ENCODE peak calls at places on chromosomes 11 and 22, in six cellular contexts. G is gastrocnemius medialis, H is body of pancreas, Q is lower leg skin, D is uterus, C is stomach. A is an unnamed sample.

GRCh38 chr11:130381317-130381716 is 47.1 kb downstream of the ADAMTS8 start:
- DNase-seq in G (no peak), H (no peak), Q (no peak), D (no peak), C (no peak), A (no peak)

GRCh38 chr22:37641251-37641949 is 1.9 kb downstream of the SH3BP1 start:
- DNase-seq in G (no peak), H (no peak), Q (no peak), D (no peak), C (no peak), A (no peak)

GRCh38 chr11:12098601-12099000 is 11.8 kb upstream of the MICAL2 start:
- DNase-seq in G (no peak), H (no peak), Q (no peak), D (no peak), C (no peak), A (no peak)

GRCh38 chr11:22828373-22828772 is 1.2 kb downstream of the SVIP start:
- DNase-seq in G (no peak), H (no peak), Q (no peak), D (no peak), C (no peak), A (no peak)

GRCh38 chr11:134598368-134598767 is 186.3 kb upstream of the B3GAT1 start:
- DNase-seq in G (no peak), H (no peak), Q (no peak), D (no peak), C (no peak), A (no peak)

GRCh38 chr11:12207384-12208150 is 97.2 kb downstream of the MICAL2 start:
- DNase-seq in G (no peak), H (no peak), Q (no peak), D (no peak), C (no peak), A (no peak)

GRCh38 chr11:69295995-69296889 is 2.3 kb downstream of the MYEOV start:
- DNase-seq in G (peak), H (peak), Q (peak), D (no peak), C (peak), A (no peak)

GRCh38 chr22:46031066-46031465 is 54.1 kb upstream of the WNT7B start:
- DNase-seq in G (no peak), H (peak), Q (no peak), D (peak), C (no peak), A (no peak)

GRCh38 chr22:21865041-21865440 is 2.4 kb downstream of the MAPK1 start:
- DNase-seq in G (peak), H (peak), Q (peak), D (peak), C (peak), A (peak)

GRCh38 chr11:22337571-22338464 is at the start of gene SLC17A6:
- DNase-seq in G (no peak), H (peak), Q (no peak), D (no peak), C (no peak), A (no peak)

GRCh38 chr22:30250039-30250565 is 3.5 kb upstream of the LIF start:
- DNase-seq in G (no peak), H (no peak), Q (no peak), D (no peak), C (no peak), A (no peak)

GRCh38 chr11:76637491-76638266 is 32.9 kb downstream of the LRRC32 start:
- DNase-seq in G (peak), H (no peak), Q (peak), D (peak), C (no peak), A (no peak)

GRCh38 chr22:17131686-17132085 is 10.5 kb upstream of the TMEM121B start:
- DNase-seq in G (no peak), H (no peak), Q (no peak), D (no peak), C (no peak), A (no peak)

GRCh38 chr11:2768471-2769408 is 68.9 kb upstream of the KCNQ1OT1 start:
- DNase-seq in G (no peak), H (no peak), Q (peak), D (no peak), C (peak), A (peak)

GRCh38 chr11:67277231-67277961 is 11.1 kb downstream of the GRK2 start:
- DNase-seq in G (peak), H (peak), Q (peak), D (peak), C (peak), A (peak)
- TF ChIP-seq POLR2A in G (peak), H (no peak), Q (no peak), D (peak), C (no peak), A (peak)

GRCh38 chr11:61827573-61828378 is at the start of gene FADS2:
- DNase-seq in G (peak), H (peak), Q (peak), D (peak), C (peak), A (peak)
- TF ChIP-seq CTCF in G (no peak), H (no peak), Q (no peak), D (peak), C (no peak), A (no peak)

GRCh38 chr11:114291847-114292680 is 4.1 kb upstream of the NNMT start:
- DNase-seq in G (no peak), H (no peak), Q (no peak), D (no peak), C (no peak), A (no peak)

GRCh38 chr11:114291381-114291780 is 4.8 kb upstream of the NNMT start:
- DNase-seq in G (peak), H (no peak), Q (no peak), D (no peak), C (no peak), A (no peak)

GRCh38 chr11:114288139-114288538 is 8.1 kb upstream of the NNMT start:
- DNase-seq in G (no peak), H (no peak), Q (no peak), D (no peak), C (no peak), A (no peak)

GRCh38 chr11:114289779-114290178 is 6.4 kb upstream of the NNMT start:
- DNase-seq in G (no peak), H (no peak), Q (no peak), D (no peak), C (no peak), A (no peak)

DNA sequence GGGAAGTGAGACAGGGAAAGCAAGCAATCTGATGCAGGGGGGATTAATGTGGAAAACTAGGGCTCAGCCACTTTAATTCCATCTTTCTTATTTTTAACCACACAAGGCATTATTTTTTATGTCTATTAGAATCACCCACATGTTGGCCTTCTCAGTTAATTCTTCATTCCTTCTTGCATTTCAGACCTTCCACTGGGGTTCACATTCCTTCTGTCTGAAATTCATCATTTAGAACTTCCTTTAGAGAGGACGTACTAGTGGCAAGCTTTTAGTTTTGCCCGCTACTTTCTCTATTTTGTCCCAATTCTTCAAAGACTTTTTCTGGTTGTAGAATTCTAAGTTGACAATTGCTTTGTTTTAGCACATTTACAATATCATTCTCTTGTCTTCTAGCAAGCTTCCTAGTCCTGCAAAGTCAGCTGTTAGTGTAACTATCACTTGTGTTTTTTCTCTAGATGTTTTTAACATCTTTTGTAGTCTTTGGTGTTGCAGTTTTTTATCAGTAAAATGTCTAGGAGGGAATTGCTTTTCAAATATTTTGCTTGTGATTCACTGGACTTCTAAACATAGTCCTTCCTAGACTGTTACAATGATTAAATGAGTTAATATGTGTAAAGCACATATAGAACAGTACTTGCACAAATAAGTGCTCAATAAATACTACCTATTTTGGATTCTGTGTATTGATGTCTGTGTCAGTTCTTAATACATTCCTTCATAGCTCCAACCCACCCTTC is 5.5 kb upstream of the NNMT start:
- DNase-seq in G (no peak), H (no peak), Q (no peak), D (no peak), C (no peak), A (no peak)
- TF ChIP-seq POLR2A in G (no peak), H (no peak), Q (no peak), D (no peak), C (no peak), A (no peak)

GRCh38 chr22:44755000-44755399 is 2.6 kb downstream of the ARHGAP8 start:
- DNase-seq in G (no peak), H (no peak), Q (no peak), D (no peak), C (no peak), A (no peak)

GRCh38 chr22:44752285-44753188 is at the start of gene ARHGAP8:
- DNase-seq in G (no peak), H (peak), Q (no peak), D (no peak), C (peak), A (peak)

GRCh38 chr22:44755418-44755817 is 3.0 kb downstream of the ARHGAP8 start:
- DNase-seq in G (no peak), H (no peak), Q (no peak), D (no peak), C (no peak), A (no peak)

GRCh38 chr22:44755956-44756361 is 3.6 kb downstream of the ARHGAP8 start:
- DNase-seq in G (no peak), H (peak), Q (no peak), D (no peak), C (peak), A (peak)

GRCh38 chr22:44753189-44754042 is 1.0 kb downstream of the ARHGAP8 start:
- DNase-seq in G (no peak), H (peak), Q (no peak), D (no peak), C (no peak), A (peak)
- TF ChIP-seq CTCF in G (no peak), H (no peak), Q (no peak), D (no peak), C (no peak), A (no peak)

GRCh38 chr11:35360059-35360530 is 59.3 kb downstream of the SLC1A2 start:
- DNase-seq in G (no peak), H (no peak), Q (no peak), D (no peak), C (no peak), A (no peak)
- TF ChIP-seq POLR2A in G (no peak), H (no peak), Q (no peak), D (no peak), C (no peak), A (no peak)

GRCh38 chr11:79400717-79401330 is 40.0 kb downstream of the TENM4 start:
- DNase-seq in G (no peak), H (no peak), Q (no peak), D (no peak), C (peak), A (no peak)
- TF ChIP-seq CTCF in G (no peak), H (peak), Q (no peak), D (peak), C (peak), A (peak)

DNA sequence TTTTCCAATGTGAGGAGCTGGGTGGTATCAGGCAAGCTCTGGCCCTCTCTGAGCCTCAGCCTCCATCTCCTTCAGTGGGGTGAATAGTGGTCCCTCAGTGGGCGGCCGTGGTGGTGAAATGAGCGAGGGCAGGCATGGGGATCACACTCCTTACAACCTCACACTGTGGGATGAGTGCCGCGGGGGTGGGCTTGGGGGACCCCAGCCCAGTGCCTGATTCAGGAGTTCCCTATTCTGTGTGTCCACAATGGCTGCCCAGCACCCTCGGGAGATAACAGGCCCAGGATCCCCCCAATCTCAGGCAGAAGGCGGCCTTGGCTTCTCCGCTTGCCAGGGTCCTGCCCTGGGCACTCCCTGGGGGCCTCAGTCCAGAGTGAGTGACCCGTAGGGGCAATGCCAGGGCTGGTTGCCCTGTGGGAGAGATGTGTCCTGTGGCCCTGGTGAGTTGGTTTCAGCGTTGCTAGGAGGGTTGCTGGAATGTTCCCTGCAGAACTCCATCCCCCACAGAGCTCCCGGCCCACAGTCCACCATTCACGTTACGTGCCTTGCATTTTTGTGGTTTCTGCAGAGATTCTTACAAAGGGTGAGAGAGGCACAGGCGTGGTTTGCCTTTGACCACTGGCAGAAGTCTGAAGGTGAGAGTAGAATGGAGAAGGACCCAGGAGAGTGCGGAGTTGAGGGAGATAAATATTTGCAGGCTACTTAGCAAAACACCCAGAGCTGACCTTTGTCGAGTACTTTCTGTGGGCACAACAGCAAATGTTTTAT is 2.9 kb downstream of the ALDH3B1 start:
- DNase-seq in G (no peak), H (peak), Q (no peak), D (no peak), C (no peak), A (no peak)
- TF ChIP-seq POLR2A in G (no peak), H (peak), Q (no peak), D (no peak), C (no peak), A (peak)

A was measured in prostate gland.